ENCODE peak calls at places on chromosomes 3 and 15, in seven cellular contexts. Z is keratinocyte, T is endothelial cell of umbilical vein, Q is neural progenitor cell, V is PC-3, S is fibroblast of lung, B is MM.1S. R is an unnamed sample.

GRCh38 chr15:61103026-61103425 is 126.1 kb downstream of the RORA start:
- DNase-seq in Z (no peak), T (no peak), Q (no peak), V (no peak), S (no peak), B (no peak), R (no peak)

GRCh38 chr3:151609491-151609890 is 124.2 kb upstream of the AADACL2 start:
- DNase-seq in Z (no peak), T (no peak), Q (no peak), V (no peak), S (no peak), B (no peak), R (no peak)

GRCh38 chr3:52039846-52040245 is 16.5 kb downstream of the DUSP7 start:
- DNase-seq in Z (no peak), T (no peak), Q (peak; percentile 78), V (no peak), S (peak; percentile 56), B (no peak), R (peak; percentile 39)

GRCh38 chr15:93087825-93088199 is 1.2 kb downstream of the RGMA start:
- DNase-seq in Z (peak; percentile 35), T (peak; percentile 47), Q (peak; percentile 85), V (peak; percentile 62), S (peak; percentile 44), B (peak; percentile 83), R (peak; percentile 73)

GRCh38 chr15:84749111-84749991 is 959 bp downstream of the ZNF592 start:
- DNase-seq in Z (no peak), T (peak; percentile 45), Q (peak; percentile 53), V (peak; percentile 28), S (peak; percentile 35), B (peak; percentile 33), R (peak; percentile 55)

GRCh38 chr15:24916305-24917009 is 38.3 kb upstream of the SNRPN start:
- DNase-seq in Z (no peak), T (no peak), Q (no peak), V (no peak), S (peak; percentile 6), B (peak; percentile 26), R (no peak)

GRCh38 chr3:114404590-114404989 is 110.8 kb downstream of the TIGIT start:
- DNase-seq in Z (no peak), T (peak; percentile 41), Q (no peak), V (no peak), S (peak; percentile 52), B (no peak), R (no peak)

GRCh38 chr3:40494698-40495097 is 11.1 kb upstream of the ZNF620 start:
- DNase-seq in Z (no peak), T (no peak), Q (no peak), V (no peak), S (no peak), B (no peak), R (no peak)

GRCh38 chr3:78857494-78858111 is 910.2 kb downstream of the ROBO1 start:
- DNase-seq in Z (no peak), T (no peak), Q (no peak), V (peak; percentile 63), S (peak; percentile 35), B (no peak), R (peak; percentile 56)

GRCh38 chr3:62667714-62668113 is 207.5 kb downstream of the CADPS start:
- DNase-seq in Z (no peak), T (no peak), Q (peak; percentile 39), V (no peak), S (no peak), B (no peak), R (no peak)

GRCh38 chr3:171646357-171647133 is 163.7 kb downstream of the PLD1 start:
- DNase-seq in Z (no peak), T (peak; percentile 70), Q (peak; percentile 27), V (peak; percentile 69), S (peak; percentile 60), B (peak; percentile 65), R (peak; percentile 45)

GRCh38 chr3:48991851-48992545 is 2.0 kb downstream of the P4HTM start:
- DNase-seq in Z (no peak), T (no peak), Q (no peak), V (no peak), S (no peak), B (no peak), R (no peak)

GRCh38 chr3:171393032-171393744 is 67.0 kb downstream of the TNIK start:
- DNase-seq in Z (no peak), T (peak; percentile 81), Q (peak; percentile 65), V (no peak), S (peak; percentile 89), B (no peak), R (no peak)

GRCh38 chr3:39361252-39361927 is 21.8 kb upstream of the SLC25A38 start:
- DNase-seq in Z (no peak), T (no peak), Q (no peak), V (no peak), S (no peak), B (no peak), R (no peak)

GRCh38 chr15:73283341-73283962 is 85.3 kb downstream of the HCN4 start:
- DNase-seq in Z (no peak), T (no peak), Q (no peak), V (no peak), S (no peak), B (no peak), R (no peak)

GRCh38 chr3:16060358-16060852 is 114.1 kb upstream of the GALNT15 start:
- DNase-seq in Z (peak; percentile 98), T (peak; percentile 82), Q (no peak), V (peak; percentile 99), S (peak; percentile 100), B (no peak), R (peak; percentile 75)

GRCh38 chr3:13057641-13058040 is 15.6 kb downstream of the IQSEC1 start:
- DNase-seq in Z (no peak), T (no peak), Q (no peak), V (no peak), S (no peak), B (no peak), R (no peak)
- H4K20me1 ChIP-seq in Z (no peaks in the 10 kb centered on the region), T (no peaks in the 10 kb centered on the region), Q (peaks cover 5% of the 10 kb centered on the region), V (no peaks in the 10 kb centered on the region), S (no peaks in the 10 kb centered on the region), B (no peaks in the 10 kb centered on the region), R (no peaks in the 10 kb centered on the region)

GRCh38 chr15:76994971-76995945 is at the start of gene PSTPIP1:
- DNase-seq in Z (peak; percentile 15), T (no peak), Q (no peak), V (no peak), S (no peak), B (no peak), R (no peak)

GRCh38 chr15:76994001-76994400 is 925 bp upstream of the PSTPIP1 start:
- DNase-seq in Z (peak; percentile 41), T (no peak), Q (no peak), V (peak; percentile 45), S (no peak), B (no peak), R (no peak)

GRCh38 chr15:76993114-76993715 is 1.7 kb upstream of the PSTPIP1 start:
- DNase-seq in Z (no peak), T (no peak), Q (no peak), V (no peak), S (no peak), B (no peak), R (no peak)

GRCh38 chr15:76996076-76996525 is 1.2 kb downstream of the PSTPIP1 start:
- DNase-seq in Z (no peak), T (no peak), Q (no peak), V (no peak), S (no peak), B (no peak), R (no peak)

GRCh38 chr15:76994496-76994895 is 430 bp upstream of the PSTPIP1 start:
- DNase-seq in Z (no peak), T (no peak), Q (no peak), V (no peak), S (no peak), B (no peak), R (no peak)
- H2AFZ ChIP-seq in Z (peak overlapping the region; percentile 90), T (no peak overlapping the region), Q (no peak overlapping the region), V (no peak overlapping the region), S (no peak overlapping the region), B (no peak overlapping the region), R (no peak overlapping the region)

DNA sequence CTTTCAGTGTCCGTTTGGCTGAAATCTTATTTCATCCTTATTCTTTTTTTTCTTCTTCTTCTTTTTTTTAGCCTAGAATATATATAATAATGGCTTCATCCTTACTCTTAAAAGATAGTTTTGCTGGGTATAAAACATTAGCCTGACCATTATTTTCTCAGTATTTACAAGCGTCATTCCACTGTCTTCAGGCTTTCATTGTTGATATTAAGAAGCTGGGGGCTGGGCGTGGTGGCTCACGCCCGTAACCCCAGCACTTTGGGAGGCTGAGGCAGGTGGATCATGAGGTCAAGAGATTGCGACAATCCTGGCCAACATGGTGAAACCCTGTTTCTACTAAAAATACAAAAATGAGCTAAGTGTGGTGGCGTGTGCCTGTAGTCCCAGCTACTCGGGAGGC is 10.6 kb downstream of the ZNF710 start:
- DNase-seq in Z (no peak), T (no peak), Q (no peak), V (no peak), S (no peak), B (no peak), R (no peak)
- H4K20me1 ChIP-seq in Z (no peaks in the 10 kb centered on the region), T (no peaks in the 10 kb centered on the region), Q (peaks cover 52% of the 10 kb centered on the region), V (no peaks in the 10 kb centered on the region), S (peaks cover 2% of the 10 kb centered on the region), B (no peaks in the 10 kb centered on the region), R (peaks cover 7% of the 10 kb centered on the region)

GRCh38 chr15:87609909-87610308 is 646.6 kb downstream of the NTRK3 start:
- DNase-seq in Z (no peak), T (no peak), Q (no peak), V (no peak), S (no peak), B (no peak), R (no peak)

GRCh38 chr15:87610366-87610765 is 646.2 kb downstream of the NTRK3 start:
- DNase-seq in Z (no peak), T (peak; percentile 65), Q (no peak), V (no peak), S (peak; percentile 87), B (no peak), R (no peak)

GRCh38 chr15:87608238-87609028 is 648.1 kb downstream of the NTRK3 start:
- DNase-seq in Z (no peak), T (no peak), Q (no peak), V (no peak), S (no peak), B (no peak), R (no peak)

GRCh38 chr15:87604857-87605446 is 651.6 kb downstream of the NTRK3 start:
- DNase-seq in Z (no peak), T (no peak), Q (peak; percentile 65), V (peak; percentile 7), S (no peak), B (peak; percentile 12), R (peak; percentile 54)

GRCh38 chr15:87609474-87609873 is 647.1 kb downstream of the NTRK3 start:
- DNase-seq in Z (peak; percentile 49), T (peak; percentile 75), Q (no peak), V (peak; percentile 38), S (peak; percentile 98), B (no peak), R (peak; percentile 28)
- H2AFZ ChIP-seq in Z (peak overlapping the region; percentile 33), T (no peak overlapping the region), Q (no peak overlapping the region), V (no peak overlapping the region), S (peak overlapping the region; percentile 39), B (no peak overlapping the region), R (no peak overlapping the region)

DNA sequence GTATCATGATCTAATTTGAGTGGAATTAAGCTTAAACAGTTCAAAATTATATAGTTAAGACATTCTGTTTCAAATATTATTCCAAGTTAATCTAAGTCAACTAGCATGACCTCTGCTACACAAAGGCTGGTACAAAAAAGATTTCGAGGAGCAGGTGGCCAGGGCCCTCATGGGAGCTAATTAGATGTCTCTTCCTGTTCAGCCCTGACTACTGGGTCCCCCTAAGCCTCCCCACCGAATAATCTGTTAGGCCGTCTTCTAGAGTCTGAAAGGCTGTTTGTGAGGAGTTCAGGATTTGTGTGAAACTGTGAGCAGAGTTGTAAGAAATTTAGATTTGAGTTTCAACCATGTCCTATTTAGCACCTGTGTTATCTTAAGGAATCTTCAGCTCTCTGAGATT is 75.4 kb downstream of the PPM1L start:
- DNase-seq in Z (no peak), T (no peak), Q (no peak), V (no peak), S (no peak), B (no peak), R (no peak)
- H4K20me1 ChIP-seq in Z (no peaks in the 10 kb centered on the region), T (no peaks in the 10 kb centered on the region), Q (peaks cover 12% of the 10 kb centered on the region), V (no peaks in the 10 kb centered on the region), S (no peaks in the 10 kb centered on the region), B (no peaks in the 10 kb centered on the region), R (no peaks in the 10 kb centered on the region)

R was measured in hepatocyte.